ENCODE peak calls at places on chromosomes 3 and 15, in four cellular contexts. I, O, W and R are unnamed samples.

GRCh38 chr3:128466840-128467541 is at the start of gene DNAJB8:
- DNase-seq in I (no peak), O (no peak), W (no peak), R (peak; percentile 37)

GRCh38 chr3:158217992-158218391 is 108.1 kb downstream of the RSRC1 start:
- DNase-seq in W (no peak), O (no peak), I (no peak), R (no peak)

GRCh38 chr15:83199288-83199687 is 8.3 kb downstream of the HDGFL3 start:
- DNase-seq in O (no peak), W (peak; percentile 77), I (no peak), R (no peak)

GRCh38 chr15:30023798-30024295 is 58.9 kb upstream of the GOLGA8J start:
- DNase-seq in O (no peak), I (no peak), W (no peak), R (no peak)

GRCh38 chr15:97976766-97977503 is 16.4 kb downstream of the ARRDC4 start:
- DNase-seq in I (no peak), O (no peak), W (no peak), R (no peak)

GRCh38 chr3:82743196-82743595 is 981.8 kb upstream of the GBE1 start:
- DNase-seq in W (no peak), O (no peak), I (no peak), R (no peak)

GRCh38 chr3:49523756-49524747 is 30.2 kb upstream of the BSN start:
- DNase-seq in W (no peak), O (no peak), I (no peak), R (no peak)

GRCh38 chr3:128133273-128133883 is 9.8 kb upstream of the RUVBL1 start:
- DNase-seq in I (peak; percentile 47), W (no peak), O (no peak), R (no peak)

GRCh38 chr3:20041197-20041780 is 1.0 kb downstream of the KAT2B start:
- DNase-seq in O (no peak), I (peak; percentile 61), W (no peak), R (peak; percentile 85)

GRCh38 chr3:114389156-114389555 is 95.3 kb downstream of the TIGIT start:
- DNase-seq in O (no peak), I (no peak), W (no peak), R (no peak)

GRCh38 chr15:70339551-70340517 is 242.1 kb upstream of the TLE3 start:
- DNase-seq in O (no peak), W (no peak), I (no peak), R (no peak)

GRCh38 chr3:113906568-113907140 is 41.2 kb upstream of the ZDHHC23 start:
- DNase-seq in W (no peak), I (no peak), O (no peak), R (no peak)

GRCh38 chr3:4804161-4805058 is 174.8 kb upstream of the BHLHE40 start:
- DNase-seq in W (no peak), O (no peak), I (no peak), R (no peak)

GRCh38 chr15:68258684-68259083 is 18.9 kb upstream of the FEM1B start:
- DNase-seq in O (no peak), W (no peak), I (no peak), R (no peak)

GRCh38 chr3:43287514-43287913 is 1.2 kb downstream of the SNRK start:
- DNase-seq in W (no peak), I (no peak), O (no peak), R (no peak)

GRCh38 chr3:62607287-62608029 is 234.1 kb upstream of the FEZF2 start:
- DNase-seq in W (no peak), O (no peak), I (no peak), R (no peak)

GRCh38 chr3:150105886-150106612 is 135.4 kb upstream of the PFN2 start:
- DNase-seq in W (no peak), O (no peak), I (no peak), R (no peak)

GRCh38 chr3:52490035-52490937 is 4.9 kb upstream of the STAB1 start:
- DNase-seq in I (no peak), O (no peak), W (no peak), R (no peak)

GRCh38 chr15:91632981-91633380 is 220.5 kb upstream of the SLCO3A1 start:
- DNase-seq in O (no peak), W (no peak), I (no peak), R (no peak)

GRCh38 chr3:196666001-196666867 is 26.7 kb downstream of the NRROS start:
- DNase-seq in O (peak; percentile 69), I (peak; percentile 91), W (no peak), R (no peak)

GRCh38 chr3:123883656-123884257 is 375 bp downstream of the MYLK start:
- DNase-seq in O (no peak), I (no peak), W (no peak), R (no peak)

GRCh38 chr15:89382288-89382687 is 47.7 kb upstream of the POLG start:
- DNase-seq in I (no peak), O (no peak), W (no peak), R (no peak)

GRCh38 chr3:191961036-191961435 is 500.1 kb downstream of the PYDC2 start:
- DNase-seq in W (no peak), I (no peak), O (no peak), R (no peak)

GRCh38 chr3:4841783-4842440 is 137.3 kb upstream of the BHLHE40 start:
- DNase-seq in W (no peak), O (no peak), I (no peak), R (no peak)

GRCh38 chr3:194379651-194380050 is 10.1 kb upstream of the LRRC15 start:
- DNase-seq in W (no peak), I (no peak), O (no peak), R (no peak)

GRCh38 chr15:51887887-51888592 is 58.6 kb downstream of the TMOD3 start:
- DNase-seq in O (no peak), W (no peak), I (peak; percentile 42), R (no peak)

GRCh38 chr3:126548556-126549466 is 9.9 kb downstream of the C3orf22 start:
- DNase-seq in W (no peak), I (no peak), O (no peak), R (no peak)

GRCh38 chr15:45174577-45174976 is 13.2 kb downstream of the SHF start:
- DNase-seq in O (no peak), I (no peak), W (no peak), R (no peak)

GRCh38 chr15:45179221-45179985 is 8.4 kb downstream of the SHF start:
- DNase-seq in I (peak; percentile 48), O (no peak), W (no peak), R (peak; percentile 56)

GRCh38 chr15:45180201-45180600 is 7.6 kb downstream of the SHF start:
- DNase-seq in O (no peak), I (no peak), W (no peak), R (no peak)

GRCh38 chr15:45180648-45181436 is 6.9 kb downstream of the SHF start:
- DNase-seq in O (no peak), I (no peak), W (no peak), R (no peak)

GRCh38 chr15:45177285-45177684 is 10.5 kb downstream of the SHF start:
- DNase-seq in O (no peak), W (no peak), I (no peak), R (no peak)
- TF ChIP-seq HDAC6 in O (no peak), W (no peak), I (no peak), R (no peak)

GRCh38 chr3:31038086-31038737 is 143.8 kb upstream of the GADL1 start:
- DNase-seq in W (no peak), O (no peak), I (no peak), R (no peak)

GRCh38 chr3:31043184-31043819 is 148.8 kb upstream of the GADL1 start:
- DNase-seq in I (no peak), W (no peak), O (no peak), R (no peak)

GRCh38 chr3:31035681-31036080 is 141.2 kb upstream of the GADL1 start:
- DNase-seq in W (no peak), O (no peak), I (no peak), R (no peak)

GRCh38 chr3:31039145-31039544 is 144.7 kb upstream of the GADL1 start:
- DNase-seq in W (no peak), I (no peak), O (no peak), R (no peak)

GRCh38 chr3:31041161-31041978 is 146.9 kb upstream of the GADL1 start:
- DNase-seq in I (peak; percentile 25), W (no peak), O (peak; percentile 44), R (no peak)
- TF ChIP-seq HDAC6 in I (no peak), W (no peak), O (no peak), R (no peak)

DNA sequence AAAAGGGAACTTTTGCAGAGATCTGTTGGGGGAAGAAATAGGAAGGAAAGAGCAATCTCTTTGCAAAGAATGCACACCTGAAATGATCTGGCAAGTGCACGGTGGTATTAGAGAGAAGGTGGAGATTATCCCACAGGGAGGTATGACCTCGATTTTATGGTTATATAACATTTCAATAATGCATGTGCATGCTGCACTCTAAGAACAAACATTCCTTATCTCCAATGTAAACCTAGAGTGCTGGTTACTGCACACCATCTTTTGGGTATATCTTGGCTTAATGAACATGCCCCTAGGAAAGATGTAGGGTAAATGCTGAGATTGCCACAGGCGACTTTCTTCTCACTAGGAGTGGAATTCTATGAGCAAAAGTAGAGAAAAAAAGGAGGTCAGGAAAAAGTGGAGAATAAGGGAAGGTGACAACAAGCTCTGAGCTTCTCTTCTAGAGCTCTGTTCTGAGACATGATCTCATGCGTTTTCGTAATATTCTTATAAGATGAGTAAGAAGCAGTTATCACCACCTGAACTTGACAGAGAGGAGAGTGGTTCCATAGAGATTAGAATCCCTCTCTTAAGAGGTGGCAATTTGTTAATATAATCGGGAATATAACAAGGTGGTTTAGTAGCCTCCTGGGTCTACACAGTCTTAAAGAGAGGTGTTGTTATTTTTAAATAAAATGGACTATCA is 117.5 kb upstream of the TMC3 start:
- DNase-seq in W (no peak), I (no peak), O (no peak), R (no peak)
- TF ChIP-seq HDAC6 in W (no peak), I (no peak), O (no peak), R (no peak)

GRCh38 chr3:167740961-167741587 is 5.6 kb downstream of the SERPINI1 start:
- DNase-seq in I (peak; percentile 43), O (no peak), W (no peak), R (no peak)
- TF ChIP-seq HDAC6 in I (no peak), O (no peak), W (no peak), R (no peak)